ENCODE peak calls at places on chromosomes 6 and 20, in four cellular contexts. D, B, C and F are unnamed samples.

GRCh38 chr20:59678951-59679350 is 74.6 kb downstream of the PHACTR3 start:
- DNase-seq in D (no peak), B (no peak), C (no peak), F (no peak)

GRCh38 chr6:3293271-3294155 is 34.8 kb downstream of the PSMG4 start:
- DNase-seq in D (no peak), B (no peak), C (no peak), F (no peak)

GRCh38 chr6:44512868-44513641 is 125.5 kb downstream of the CDC5L start:
- DNase-seq in D (peak; percentile 61), B (no peak), C (no peak), F (peak; percentile 61)

GRCh38 chr6:143965503-143966171 is 42.4 kb downstream of the PLAGL1 start:
- DNase-seq in D (peak; percentile 81), B (no peak), C (no peak), F (peak; percentile 57)

GRCh38 chr6:161031721-161032495 is 40.3 kb downstream of the MAP3K4 start:
- DNase-seq in D (peak; percentile 78), B (no peak), C (no peak), F (peak; percentile 85)

GRCh38 chr6:5403076-5403475 is 141.8 kb downstream of the FARS2 start:
- DNase-seq in D (no peak), B (no peak), C (no peak), F (no peak)

GRCh38 chr6:8013763-8014162 is 50.4 kb downstream of the BLOC1S5 start:
- DNase-seq in D (peak; percentile 40), B (no peak), C (no peak), F (no peak)

GRCh38 chr6:161949531-161949930 is 675.7 kb upstream of the AGPAT4 start:
- DNase-seq in D (peak; percentile 56), B (no peak), C (no peak), F (peak; percentile 42)

GRCh38 chr20:61896058-61896961 is 169.4 kb downstream of the TAF4 start:
- DNase-seq in D (no peak), B (peak; percentile 26), C (peak; percentile 83), F (peak; percentile 73)

GRCh38 chr6:42315220-42315990 is 97.7 kb upstream of the MRPS10 start:
- DNase-seq in D (no peak), B (no peak), C (no peak), F (peak; percentile 6)

GRCh38 chr6:43172127-43173007 is 1.3 kb downstream of the SRF start:
- DNase-seq in D (no peak), B (peak; percentile 7), C (peak; percentile 58), F (peak; percentile 67)

GRCh38 chr6:25144919-25145318 is 134.3 kb upstream of the CARMIL1 start:
- DNase-seq in D (no peak), B (no peak), C (no peak), F (no peak)

GRCh38 chr6:23002044-23002619 is 432.8 kb downstream of the HDGFL1 start:
- DNase-seq in D (no peak), B (no peak), C (no peak), F (no peak)

GRCh38 chr6:126087456-126087855 is 101.1 kb downstream of the TRMT11 start:
- DNase-seq in D (no peak), B (no peak), C (no peak), F (no peak)

GRCh38 chr6:134714679-134715078 is 235.2 kb downstream of the ALDH8A1 start:
- DNase-seq in D (peak; percentile 71), B (no peak), C (no peak), F (peak; percentile 12)

GRCh38 chr6:70398783-70399730 is 14.3 kb upstream of the FAM135A start:
- DNase-seq in D (peak; percentile 53), B (no peak), C (no peak), F (peak; percentile 56)

GRCh38 chr20:48039514-48039913 is 254.2 kb upstream of the SULF2 start:
- DNase-seq in D (no peak), B (no peak), C (no peak), F (no peak)

GRCh38 chr6:17703256-17703694 is 3.5 kb downstream of the NUP153 start:
- DNase-seq in D (peak; percentile 83), B (no peak), C (no peak), F (peak; percentile 92)

GRCh38 chr6:113873043-113873667 is 16.0 kb downstream of the MARCKS start:
- DNase-seq in D (no peak), B (peak; percentile 85), C (no peak), F (no peak)

GRCh38 chr20:55390791-55391190 is 614.5 kb downstream of the CBLN4 start:
- DNase-seq in D (peak; percentile 2), B (no peak), C (no peak), F (no peak)
- H3K4me2 ChIP-seq in D (no peak overlapping the region), B (no peak overlapping the region), C (no peak overlapping the region), F (no peak overlapping the region)

DNA sequence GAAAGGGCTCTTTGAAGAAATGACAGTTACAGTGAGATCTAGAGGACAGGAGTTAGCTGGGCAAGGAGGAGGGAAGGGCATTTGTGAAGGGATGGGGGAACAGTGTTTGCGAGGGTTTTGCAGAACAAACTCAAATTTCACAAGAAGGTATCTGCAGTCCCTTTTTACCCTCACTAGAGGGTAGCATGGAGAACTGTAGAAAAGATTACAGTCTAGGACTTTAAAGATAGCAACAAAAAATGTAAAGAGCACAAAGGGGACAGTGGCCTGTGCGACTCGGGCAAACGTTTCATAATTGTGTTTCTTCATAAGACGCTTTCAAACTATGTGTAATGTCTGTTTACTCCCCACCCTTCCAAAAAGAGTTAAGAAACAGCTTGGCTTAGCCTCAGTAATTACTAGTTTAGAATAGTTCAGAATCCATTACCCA is 21.2 kb upstream of the ASXL1 start:
- DNase-seq in D (no peak), B (peak; percentile 48), C (peak; percentile 43), F (peak; percentile 65)
- H3K4me2 ChIP-seq in D (no peak overlapping the region), B (no peak overlapping the region), C (no peak overlapping the region), F (no peak overlapping the region)

GRCh38 chr6:169957351-169957963 is 206.0 kb downstream of the ERMARD start:
- DNase-seq in D (no peak), B (no peak), C (no peak), F (no peak)
- H3K4me2 ChIP-seq in D (no peak overlapping the region), B (no peak overlapping the region), C (no peak overlapping the region), F (no peak overlapping the region)

DNA sequence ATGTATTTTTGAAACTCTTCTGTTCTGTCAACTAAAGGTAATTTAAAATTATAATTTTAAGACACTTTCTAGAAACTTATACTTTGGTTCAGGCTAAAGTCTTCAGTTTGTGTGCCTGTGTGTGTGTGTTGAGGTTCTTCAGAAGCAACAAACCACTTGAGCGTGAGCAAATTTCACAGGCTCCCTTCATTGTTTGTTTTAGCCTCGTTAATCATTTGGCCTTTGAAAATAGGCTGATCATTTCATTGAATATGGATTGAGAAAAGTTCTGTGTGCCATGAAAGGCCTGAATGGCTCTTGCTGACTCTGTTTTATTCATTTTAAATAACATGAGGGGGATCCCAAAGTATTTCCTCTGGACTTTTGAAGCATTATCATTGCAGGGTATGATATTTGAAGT is 420.1 kb downstream of the CDKAL1 start:
- DNase-seq in D (no peak), B (no peak), C (no peak), F (no peak)
- H3K4me2 ChIP-seq in D (no peak overlapping the region), B (no peak overlapping the region), C (peak overlapping the region; percentile 41), F (no peak overlapping the region)

DNA sequence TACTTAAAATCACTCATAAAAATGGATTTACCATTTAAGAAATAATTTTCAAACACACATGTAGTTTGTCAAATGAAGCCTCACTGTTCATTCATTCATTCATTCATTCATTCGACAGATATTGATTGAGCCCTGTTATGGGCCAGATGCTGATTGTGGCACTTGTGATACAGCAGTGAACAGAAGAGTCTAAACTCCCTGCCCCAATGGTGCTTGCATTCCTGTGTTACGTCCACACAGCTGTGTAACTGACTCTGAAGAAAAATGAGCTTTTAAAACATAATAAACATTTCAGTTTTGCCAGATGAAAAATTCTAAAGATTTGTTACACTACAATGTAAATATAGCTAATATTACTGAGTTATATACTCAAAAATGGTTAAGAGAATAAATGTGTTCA is 46.2 kb downstream of the BACH2 start:
- DNase-seq in D (no peak), B (no peak), C (no peak), F (no peak)
- H3K4me2 ChIP-seq in D (no peak overlapping the region), B (peak overlapping the region; percentile 59), C (no peak overlapping the region), F (no peak overlapping the region)

GRCh38 chr6:14241255-14242070 is 123.9 kb downstream of the CD83 start:
- DNase-seq in D (no peak), B (peak; percentile 82), C (no peak), F (no peak)
- H3K4me2 ChIP-seq in D (no peak overlapping the region), B (peak overlapping the region; percentile 80), C (no peak overlapping the region), F (no peak overlapping the region)

DNA sequence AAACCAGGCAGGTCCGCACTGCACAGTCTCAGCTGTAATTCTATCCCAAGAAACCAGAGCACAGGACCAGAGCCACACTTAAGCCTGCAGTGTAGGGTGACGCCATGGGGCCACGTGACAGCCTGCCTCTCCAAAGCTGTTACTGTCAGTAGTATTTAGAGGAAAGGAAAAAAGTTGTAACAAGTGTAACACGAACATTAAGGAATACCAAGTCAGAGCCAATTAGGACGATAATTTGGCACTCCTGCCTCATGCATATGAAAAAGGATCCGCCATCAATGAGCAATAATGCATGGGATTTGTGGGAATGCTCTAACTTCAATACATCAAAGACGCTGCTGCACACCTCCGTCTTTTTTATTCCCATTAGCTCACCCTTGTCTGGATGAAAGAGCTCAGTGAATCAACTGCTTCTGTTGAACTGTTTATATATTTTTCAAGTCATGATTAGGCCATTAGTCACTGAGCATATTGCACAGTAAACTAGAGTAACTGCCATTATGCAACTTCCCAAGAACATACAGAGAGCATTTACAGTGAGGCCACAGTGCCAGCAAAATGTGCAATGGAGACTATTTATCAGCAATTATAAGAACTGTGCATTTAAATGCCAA is 79.9 kb downstream of the ATXN1 start:
- DNase-seq in D (peak; percentile 97), B (no peak), C (no peak), F (peak; percentile 96)
- H3K4me2 ChIP-seq in D (peak overlapping the region; percentile 69), B (no peak overlapping the region), C (no peak overlapping the region), F (peak overlapping the region; percentile 25)

GRCh38 chr6:89134723-89135122 is 11.1 kb upstream of the PM20D2 start:
- DNase-seq in D (no peak), B (no peak), C (no peak), F (no peak)
- H3K4me2 ChIP-seq in D (no peak overlapping the region), B (no peak overlapping the region), C (no peak overlapping the region), F (no peak overlapping the region)

GRCh38 chr6:120935007-120935406 is 399.3 kb downstream of the TBC1D32 start:
- DNase-seq in D (no peak), B (no peak), C (no peak), F (no peak)

GRCh38 chr6:120938876-120939231 is 395.4 kb downstream of the TBC1D32 start:
- DNase-seq in D (no peak), B (peak; percentile 63), C (no peak), F (no peak)

GRCh38 chr6:120935908-120936307 is 398.4 kb downstream of the TBC1D32 start:
- DNase-seq in D (no peak), B (no peak), C (no peak), F (no peak)

GRCh38 chr6:120938164-120938875 is 396.0 kb downstream of the TBC1D32 start:
- DNase-seq in D (no peak), B (no peak), C (no peak), F (no peak)
- H3K4me2 ChIP-seq in D (no peak overlapping the region), B (peak overlapping the region; percentile 25), C (no peak overlapping the region), F (no peak overlapping the region)

GRCh38 chr6:46453756-46454316 is 37.4 kb downstream of the RCAN2 start:
- DNase-seq in D (peak; percentile 16), B (no peak), C (no peak), F (peak; percentile 46)
- H3K4me2 ChIP-seq in D (peak overlapping the region; percentile 66), B (no peak overlapping the region), C (no peak overlapping the region), F (peak overlapping the region; percentile 76)